ENCODE peak calls at places on chromosome 12, in four cellular contexts. L is hepatocyte, U is GM23338, P is left lung. N is an unnamed sample.

GRCh38 chr12:122111070-122111750 is 32.7 kb downstream of the MLXIP start:
- DNase-seq in U (no peak), P (no peak), L (no peak), N (no peak)

GRCh38 chr12:12267801-12268200 is 957 bp upstream of the LRP6 start:
- DNase-seq in L (no peak), P (no peak), U (peak), N (no peak)

GRCh38 chr12:75960086-75960910 is 71.3 kb downstream of the PHLDA1 start:
- DNase-seq in L (peak), U (peak), P (peak), N (no peak)

GRCh38 chr12:29431516-29431915 is 50.5 kb upstream of the ERGIC2 start:
- DNase-seq in P (no peak), U (no peak), L (no peak), N (no peak)

GRCh38 chr12:124305136-124305535 is 10.2 kb downstream of the RFLNA start:
- DNase-seq in L (no peak), U (no peak), P (no peak), N (no peak)

GRCh38 chr12:93300611-93301021 is 77.1 kb upstream of the NUDT4 start:
- DNase-seq in U (no peak), L (peak), P (no peak), N (no peak)

GRCh38 chr12:13044002-13044858 is at the start of gene FAM234B:
- DNase-seq in P (peak), U (peak), L (peak), N (peak)

GRCh38 chr12:550473-551260 is 90.9 kb downstream of the B4GALNT3 start:
- DNase-seq in L (no peak), P (no peak), U (no peak), N (no peak)

GRCh38 chr12:109888179-109889020 is 8.1 kb upstream of the GLTP start:
- DNase-seq in P (no peak), L (no peak), U (no peak), N (no peak)

GRCh38 chr12:104569348-104570173 is 112.8 kb downstream of the CHST11 start:
- DNase-seq in L (no peak), U (no peak), P (peak), N (no peak)

GRCh38 chr12:92971869-92972524 is 42.9 kb upstream of the EEA1 start:
- DNase-seq in U (no peak), L (no peak), P (no peak), N (no peak)

GRCh38 chr12:21456291-21456780 is 18.9 kb downstream of the PYROXD1 start:
- DNase-seq in U (no peak), L (no peak), P (no peak), N (no peak)

GRCh38 chr12:28172434-28173030 is 17.7 kb upstream of the CCDC91 start:
- DNase-seq in P (no peak), U (peak), L (peak), N (no peak)

GRCh38 chr12:22286569-22286968 is 47.9 kb downstream of the ST8SIA1 start:
- DNase-seq in P (no peak), L (no peak), U (no peak), N (no peak)

GRCh38 chr12:132071001-132071810 is 72.9 kb downstream of the DDX51 start:
- DNase-seq in U (no peak), L (no peak), P (no peak), N (no peak)

GRCh38 chr12:99386907-99387306 is 260.6 kb upstream of the GARIN6 start:
- DNase-seq in U (peak), P (no peak), L (peak), N (no peak)

GRCh38 chr12:20423557-20423956 is 55.2 kb downstream of the PDE3A start:
- DNase-seq in U (peak), L (no peak), P (no peak), N (no peak)

GRCh38 chr12:52686063-52686462 is 5.9 kb upstream of the KRT1 start:
- DNase-seq in P (no peak), U (no peak), L (no peak), N (no peak)

GRCh38 chr12:38977132-38977531 is 71.7 kb upstream of the CPNE8 start:
- DNase-seq in U (no peak), L (no peak), P (no peak), N (no peak)

GRCh38 chr12:11623382-11623781 is 26.1 kb upstream of the ETV6 start:
- DNase-seq in L (peak), P (no peak), U (no peak), N (no peak)

GRCh38 chr12:55736780-55737580 is 5.9 kb upstream of the GDF11 start:
- DNase-seq in U (peak), L (peak), P (peak), N (no peak)

GRCh38 chr12:105369014-105369413 is 38.5 kb downstream of the C12orf75 start:
- DNase-seq in L (no peak), P (no peak), U (no peak), N (no peak)

GRCh38 chr12:90010089-90010488 is 301.5 kb upstream of the ATP2B1 start:
- DNase-seq in P (no peak), U (peak), L (no peak), N (no peak)
- TF ChIP-seq CTCF in P (no peak), U (peak), L (peak), N (no peak)

GRCh38 chr12:6367969-6368892 is 7.1 kb downstream of the SCNN1A start:
- DNase-seq in P (no peak), U (no peak), L (no peak), N (no peak)
- H3K27ac ChIP-seq in P (peak), U (peak), L (no peak), N (no peak)

GRCh38 chr12:65430571-65431306 is 152.3 kb downstream of the MSRB3 start:
- DNase-seq in L (no peak), P (no peak), U (no peak), N (no peak)

GRCh38 chr12:65432606-65433005 is 154.1 kb downstream of the MSRB3 start:
- DNase-seq in P (no peak), L (no peak), U (no peak), N (no peak)

GRCh38 chr12:65434737-65435136 is 156.3 kb downstream of the MSRB3 start:
- DNase-seq in U (no peak), L (no peak), P (no peak), N (no peak)
- TF ChIP-seq CTCF in U (no peak), L (no peak), P (no peak), N (no peak)

DNA sequence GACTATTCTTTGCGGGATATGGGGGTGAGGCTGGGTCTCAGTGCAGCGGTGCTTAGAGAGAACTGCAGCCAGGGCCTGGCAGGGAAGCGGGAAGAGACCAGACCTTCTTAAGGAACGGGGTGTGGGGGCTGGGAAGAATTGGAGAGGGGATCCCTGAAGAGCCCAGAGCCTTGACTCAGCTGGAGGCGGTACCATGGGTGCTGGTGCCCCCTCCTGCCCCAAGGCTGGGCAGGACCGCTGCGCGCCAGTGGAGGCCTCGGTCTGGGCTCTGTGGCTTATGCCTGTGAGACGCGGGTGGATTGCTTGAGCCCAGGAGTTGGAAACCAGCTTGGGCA is 1.3 kb upstream of the RNU7-1 start:
- DNase-seq in U (no peak), P (peak), L (no peak), N (no peak)
- H3K27ac ChIP-seq in U (peak), P (no peak), L (peak), N (peak)

GRCh38 chr12:128800606-128801005 is 23.2 kb downstream of the SLC15A4 start:
- DNase-seq in U (no peak), P (no peak), L (no peak), N (no peak)

GRCh38 chr12:128795530-128796361 is 28.0 kb downstream of the SLC15A4 start:
- DNase-seq in L (no peak), P (no peak), U (no peak), N (no peak)

GRCh38 chr12:128796439-128797118 is 27.2 kb downstream of the SLC15A4 start:
- DNase-seq in P (no peak), U (no peak), L (no peak), N (no peak)

GRCh38 chr12:128797119-128798118 is 26.3 kb downstream of the SLC15A4 start:
- DNase-seq in P (no peak), U (no peak), L (no peak), N (no peak)

DNA sequence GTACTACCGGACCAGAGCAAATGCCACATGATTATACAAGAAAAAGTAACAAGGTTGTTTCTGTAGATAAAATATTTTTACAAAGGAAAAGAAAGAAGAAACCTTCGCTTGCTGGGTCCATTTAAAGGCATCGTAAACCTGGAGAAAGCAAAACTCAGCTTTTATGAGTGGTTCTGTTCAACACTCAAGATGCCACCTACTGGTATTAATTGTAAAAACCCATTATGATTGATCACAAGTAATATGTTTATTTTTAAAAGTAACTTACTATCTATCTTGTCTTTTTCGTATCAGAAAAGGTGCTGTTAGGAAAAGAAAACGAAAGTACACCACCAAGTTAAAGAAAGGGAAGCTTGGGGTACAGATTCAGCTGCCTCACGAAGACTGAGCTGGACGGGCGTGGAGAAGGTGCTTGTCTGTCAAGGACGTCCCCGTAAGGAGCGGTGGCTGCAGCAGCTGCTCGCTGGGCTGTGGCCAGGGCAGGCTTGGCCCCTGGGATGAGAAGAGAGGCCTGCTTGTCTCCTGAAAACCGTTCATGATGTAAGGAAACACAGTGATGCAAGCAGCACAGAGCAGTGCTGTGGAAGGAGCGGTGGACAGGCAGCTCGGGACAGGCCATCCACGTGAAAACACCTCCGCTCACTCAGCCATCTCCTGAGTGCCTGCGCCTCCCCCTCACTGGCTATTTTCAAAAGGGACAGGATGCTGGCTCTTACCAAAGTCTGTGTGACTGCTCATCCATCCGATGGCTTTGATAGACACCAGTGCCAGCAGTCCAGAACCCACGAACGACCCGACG is 25.0 kb downstream of the SLC15A4 start:
- DNase-seq in P (no peak), L (no peak), U (no peak), N (no peak)
- TF ChIP-seq CTCF in P (no peak), L (peak), U (peak), N (no peak)

DNA sequence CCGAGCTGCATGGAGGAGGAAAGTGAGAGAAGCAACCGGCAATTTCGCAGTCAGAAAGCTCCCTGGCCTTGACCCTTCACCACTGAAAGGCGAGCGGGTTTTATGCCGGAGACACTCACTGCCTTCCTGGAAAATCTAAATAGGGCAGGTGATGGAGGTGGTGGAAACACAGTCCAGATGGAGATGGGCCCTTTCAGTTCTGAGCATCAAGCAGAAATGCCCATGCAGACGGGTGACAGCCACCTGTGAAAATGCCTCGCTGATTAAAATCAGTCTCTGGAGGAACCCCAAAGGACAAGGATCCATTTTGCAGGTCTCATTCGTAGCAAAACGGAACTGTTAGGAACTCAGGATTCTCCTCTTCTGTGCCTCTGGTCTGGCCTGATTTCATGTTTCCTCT is 74.2 kb downstream of the FZD10 start:
- DNase-seq in P (no peak), L (no peak), U (no peak), N (no peak)
- H3K27ac ChIP-seq in P (no peak), L (peak), U (no peak), N (no peak)

DNA sequence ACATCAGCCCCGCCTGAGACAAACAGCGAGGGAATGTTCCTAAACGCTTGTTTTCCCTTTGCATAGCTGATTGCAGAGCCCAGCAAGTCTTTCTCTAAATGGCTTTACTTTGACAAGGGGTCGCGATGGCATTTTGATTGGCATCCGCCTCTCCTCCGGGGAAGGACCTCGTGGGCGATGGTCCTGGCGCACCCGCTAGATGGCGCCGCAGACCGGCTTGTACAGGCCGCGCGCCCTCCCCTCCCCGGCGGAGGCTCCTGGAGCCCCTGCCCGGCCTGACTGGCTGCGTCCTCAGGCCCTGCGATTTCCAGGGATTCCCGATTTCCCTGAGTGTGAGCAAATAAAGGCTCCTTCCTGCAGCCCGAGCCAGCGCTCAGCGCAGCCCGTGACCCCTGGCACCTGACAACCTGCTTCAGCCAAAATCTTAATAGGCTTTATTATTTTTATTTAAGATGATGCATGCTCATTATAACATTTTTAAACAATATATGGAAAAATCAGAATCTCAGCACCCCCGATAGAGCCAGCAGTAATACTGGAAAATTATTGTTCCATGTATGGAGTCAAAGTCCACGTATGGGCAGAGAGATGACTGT is 468.3 kb downstream of the AACS start:
- DNase-seq in U (peak), L (peak), P (no peak), N (peak)
- TF ChIP-seq CTCF in U (peak), L (peak), P (peak), N (no peak)

N was measured in coronary artery.